ENCODE peak calls at places on chromosomes 6 and 20, in six cellular contexts. One of them, this sample, is unnamed. For H3K4me1, the result is how much of the 10 kb centered on the place peaks cover.

GRCh38 chr20:56855693-56856092 is 226.6 kb downstream of the TFAP2C start:
- DNase-seq in left ventricle myocardium inferior: no peak
- DNase-seq in thoracic aorta: no peak
- DNase-seq in IMR-90: no peak
- DNase-seq in ovary: no peak
- DNase-seq in neuronal stem cell: no peak
- DNase-seq in this sample: no peak

GRCh38 chr6:84547341-84547794 is 217.0 kb downstream of the TBX18 start:
- DNase-seq in left ventricle myocardium inferior: no peak
- DNase-seq in thoracic aorta: no peak
- DNase-seq in IMR-90: no peak
- DNase-seq in ovary: no peak
- DNase-seq in neuronal stem cell: no peak
- DNase-seq in this sample: no peak

GRCh38 chr6:36595168-36595818 is 1.1 kb downstream of the SRSF3 start:
- DNase-seq in left ventricle myocardium inferior: no peak
- DNase-seq in thoracic aorta: no peak
- DNase-seq in IMR-90: peak
- DNase-seq in ovary: peak
- DNase-seq in neuronal stem cell: no peak
- DNase-seq in this sample: no peak

GRCh38 chr6:89079611-89080213 is 839 bp upstream of the PNRC1 start:
- DNase-seq in left ventricle myocardium inferior: peak
- DNase-seq in thoracic aorta: no peak
- DNase-seq in IMR-90: peak
- DNase-seq in ovary: peak
- DNase-seq in neuronal stem cell: peak
- DNase-seq in this sample: peak

GRCh38 chr6:56381852-56382251 is 134.5 kb upstream of the COL21A1 start:
- DNase-seq in left ventricle myocardium inferior: no peak
- DNase-seq in thoracic aorta: no peak
- DNase-seq in IMR-90: peak
- DNase-seq in ovary: no peak
- DNase-seq in neuronal stem cell: no peak
- DNase-seq in this sample: no peak

GRCh38 chr6:93059911-93060310 is 359.4 kb downstream of the EPHA7 start:
- DNase-seq in left ventricle myocardium inferior: no peak
- DNase-seq in thoracic aorta: no peak
- DNase-seq in IMR-90: no peak
- DNase-seq in ovary: no peak
- DNase-seq in neuronal stem cell: no peak
- DNase-seq in this sample: no peak

GRCh38 chr6:92124126-92124525 is 1295.2 kb downstream of the EPHA7 start:
- DNase-seq in left ventricle myocardium inferior: no peak
- DNase-seq in thoracic aorta: no peak
- DNase-seq in IMR-90: peak
- DNase-seq in ovary: no peak
- DNase-seq in neuronal stem cell: no peak
- DNase-seq in this sample: no peak

GRCh38 chr6:123091091-123091895 is 95.3 kb downstream of the CLVS2 start:
- DNase-seq in left ventricle myocardium inferior: no peak
- DNase-seq in thoracic aorta: no peak
- DNase-seq in IMR-90: no peak
- DNase-seq in ovary: no peak
- DNase-seq in neuronal stem cell: no peak
- DNase-seq in this sample: no peak

GRCh38 chr6:106525885-106526280 is 103.4 kb downstream of the RTN4IP1 start:
- DNase-seq in left ventricle myocardium inferior: no peak
- DNase-seq in thoracic aorta: no peak
- DNase-seq in IMR-90: no peak
- DNase-seq in ovary: no peak
- DNase-seq in neuronal stem cell: no peak
- DNase-seq in this sample: no peak

GRCh38 chr6:90294614-90294988 is 2.0 kb downstream of the BACH2 start:
- DNase-seq in left ventricle myocardium inferior: no peak
- DNase-seq in thoracic aorta: no peak
- DNase-seq in IMR-90: no peak
- DNase-seq in ovary: no peak
- DNase-seq in neuronal stem cell: no peak
- DNase-seq in this sample: peak

GRCh38 chr20:57435498-57436222 is 44.5 kb downstream of the RBM38 start:
- DNase-seq in left ventricle myocardium inferior: peak
- DNase-seq in thoracic aorta: no peak
- DNase-seq in IMR-90: no peak
- DNase-seq in ovary: no peak
- DNase-seq in neuronal stem cell: no peak
- DNase-seq in this sample: peak

GRCh38 chr20:18978311-18978710 is 164.7 kb downstream of the SCP2D1 start:
- DNase-seq in left ventricle myocardium inferior: no peak
- DNase-seq in thoracic aorta: no peak
- DNase-seq in IMR-90: no peak
- DNase-seq in ovary: no peak
- DNase-seq in neuronal stem cell: no peak
- DNase-seq in this sample: no peak

GRCh38 chr6:7140631-7141366 is 33.0 kb downstream of the RREB1 start:
- DNase-seq in left ventricle myocardium inferior: peak
- DNase-seq in thoracic aorta: peak
- DNase-seq in IMR-90: peak
- DNase-seq in ovary: peak
- DNase-seq in neuronal stem cell: peak
- DNase-seq in this sample: peak

GRCh38 chr6:87968435-87969278 is 79.0 kb upstream of the SPACA1 start:
- DNase-seq in left ventricle myocardium inferior: no peak
- DNase-seq in thoracic aorta: no peak
- DNase-seq in IMR-90: no peak
- DNase-seq in ovary: no peak
- DNase-seq in neuronal stem cell: no peak
- DNase-seq in this sample: no peak

DNA sequence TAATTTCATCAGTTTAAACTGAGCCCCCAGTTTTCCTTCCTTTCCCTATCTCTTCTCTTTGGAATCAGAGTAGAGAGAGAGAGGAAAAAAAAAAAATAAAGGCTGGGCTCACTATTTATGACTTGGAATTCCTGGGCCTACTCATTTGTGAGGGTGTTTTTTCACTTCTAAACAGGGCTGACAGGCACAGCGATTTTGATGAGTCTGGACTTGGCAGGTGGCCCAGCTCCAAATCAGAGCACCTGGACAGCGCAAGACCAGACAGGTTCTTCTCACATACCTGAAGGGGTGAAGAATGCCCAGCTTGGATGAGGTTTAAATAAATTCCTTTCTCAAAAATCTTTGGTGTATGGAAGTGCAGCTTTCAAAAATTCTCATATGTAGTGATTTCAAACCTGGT is 122.2 kb downstream of the KIF13A start:
- DNase-seq in left ventricle myocardium inferior: peak
- DNase-seq in thoracic aorta: no peak
- DNase-seq in IMR-90: peak
- DNase-seq in ovary: no peak
- DNase-seq in neuronal stem cell: no peak
- DNase-seq in this sample: peak
- H3K4me1 ChIP-seq in left ventricle myocardium inferior: half or more
- H3K4me1 ChIP-seq in thoracic aorta: under half
- H3K4me1 ChIP-seq in IMR-90: under half
- H3K4me1 ChIP-seq in ovary: under half
- H3K4me1 ChIP-seq in neuronal stem cell: under half
- H3K4me1 ChIP-seq in this sample: under half

GRCh38 chr20:14331671-14332070 is 5.7 kb downstream of the FLRT3 start:
- DNase-seq in left ventricle myocardium inferior: no peak
- DNase-seq in thoracic aorta: no peak
- DNase-seq in IMR-90: no peak
- DNase-seq in ovary: no peak
- DNase-seq in neuronal stem cell: no peak
- DNase-seq in this sample: no peak

GRCh38 chr20:14335122-14335521 is 2.3 kb downstream of the FLRT3 start:
- DNase-seq in left ventricle myocardium inferior: no peak
- DNase-seq in thoracic aorta: no peak
- DNase-seq in IMR-90: no peak
- DNase-seq in ovary: no peak
- DNase-seq in neuronal stem cell: no peak
- DNase-seq in this sample: no peak

GRCh38 chr20:14332796-14333345 is 4.5 kb downstream of the FLRT3 start:
- DNase-seq in left ventricle myocardium inferior: no peak
- DNase-seq in thoracic aorta: no peak
- DNase-seq in IMR-90: no peak
- DNase-seq in ovary: no peak
- DNase-seq in neuronal stem cell: no peak
- DNase-seq in this sample: no peak

GRCh38 chr20:14334306-14334930 is 3.0 kb downstream of the FLRT3 start:
- DNase-seq in left ventricle myocardium inferior: no peak
- DNase-seq in thoracic aorta: no peak
- DNase-seq in IMR-90: peak
- DNase-seq in ovary: peak
- DNase-seq in neuronal stem cell: peak
- DNase-seq in this sample: no peak

GRCh38 chr20:14333734-14334133 is 3.7 kb downstream of the FLRT3 start:
- DNase-seq in left ventricle myocardium inferior: no peak
- DNase-seq in thoracic aorta: no peak
- DNase-seq in IMR-90: no peak
- DNase-seq in ovary: no peak
- DNase-seq in neuronal stem cell: no peak
- DNase-seq in this sample: no peak
- H3K4me1 ChIP-seq in left ventricle myocardium inferior: under half
- H3K4me1 ChIP-seq in thoracic aorta: under half
- H3K4me1 ChIP-seq in IMR-90: under half
- H3K4me1 ChIP-seq in ovary: under half
- H3K4me1 ChIP-seq in neuronal stem cell: under half
- H3K4me1 ChIP-seq in this sample: under half

DNA sequence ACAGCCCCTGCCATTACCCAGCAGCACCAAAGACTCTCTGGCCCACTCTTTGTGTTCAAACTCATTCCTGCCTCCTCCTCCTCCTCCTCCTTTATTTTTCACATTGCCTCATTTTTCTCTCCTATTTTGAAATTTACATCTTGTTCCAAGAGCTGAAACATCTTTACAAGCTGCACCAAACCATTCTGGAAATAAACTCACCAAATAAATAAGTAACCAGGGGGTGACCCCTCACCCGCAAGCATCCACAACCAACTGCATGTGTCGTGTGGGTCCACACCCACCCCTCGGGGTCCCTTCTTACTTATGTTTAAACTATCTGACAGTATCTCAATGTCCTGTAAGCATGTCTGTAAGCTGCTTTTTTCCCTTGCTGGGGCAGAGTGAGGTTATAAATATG is 1.4 kb downstream of the KCNB1 start:
- DNase-seq in left ventricle myocardium inferior: no peak
- DNase-seq in thoracic aorta: no peak
- DNase-seq in IMR-90: no peak
- DNase-seq in ovary: no peak
- DNase-seq in neuronal stem cell: no peak
- DNase-seq in this sample: no peak
- H3K4me1 ChIP-seq in left ventricle myocardium inferior: under half
- H3K4me1 ChIP-seq in thoracic aorta: under half
- H3K4me1 ChIP-seq in IMR-90: under half
- H3K4me1 ChIP-seq in ovary: under half
- H3K4me1 ChIP-seq in neuronal stem cell: under half
- H3K4me1 ChIP-seq in this sample: under half

GRCh38 chr6:125944434-125944816 is 12.1 kb upstream of the HINT3 start:
- DNase-seq in left ventricle myocardium inferior: peak
- DNase-seq in thoracic aorta: no peak
- DNase-seq in IMR-90: peak
- DNase-seq in ovary: peak
- DNase-seq in neuronal stem cell: no peak
- DNase-seq in this sample: peak

GRCh38 chr6:125945378-125946141 is 11.0 kb upstream of the HINT3 start:
- DNase-seq in left ventricle myocardium inferior: no peak
- DNase-seq in thoracic aorta: no peak
- DNase-seq in IMR-90: peak
- DNase-seq in ovary: no peak
- DNase-seq in neuronal stem cell: no peak
- DNase-seq in this sample: no peak

GRCh38 chr6:125942677-125943527 is 13.7 kb upstream of the HINT3 start:
- DNase-seq in left ventricle myocardium inferior: no peak
- DNase-seq in thoracic aorta: no peak
- DNase-seq in IMR-90: peak
- DNase-seq in ovary: no peak
- DNase-seq in neuronal stem cell: no peak
- DNase-seq in this sample: no peak

GRCh38 chr6:125944896-125945295 is 11.7 kb upstream of the HINT3 start:
- DNase-seq in left ventricle myocardium inferior: no peak
- DNase-seq in thoracic aorta: no peak
- DNase-seq in IMR-90: no peak
- DNase-seq in ovary: no peak
- DNase-seq in neuronal stem cell: no peak
- DNase-seq in this sample: no peak

DNA sequence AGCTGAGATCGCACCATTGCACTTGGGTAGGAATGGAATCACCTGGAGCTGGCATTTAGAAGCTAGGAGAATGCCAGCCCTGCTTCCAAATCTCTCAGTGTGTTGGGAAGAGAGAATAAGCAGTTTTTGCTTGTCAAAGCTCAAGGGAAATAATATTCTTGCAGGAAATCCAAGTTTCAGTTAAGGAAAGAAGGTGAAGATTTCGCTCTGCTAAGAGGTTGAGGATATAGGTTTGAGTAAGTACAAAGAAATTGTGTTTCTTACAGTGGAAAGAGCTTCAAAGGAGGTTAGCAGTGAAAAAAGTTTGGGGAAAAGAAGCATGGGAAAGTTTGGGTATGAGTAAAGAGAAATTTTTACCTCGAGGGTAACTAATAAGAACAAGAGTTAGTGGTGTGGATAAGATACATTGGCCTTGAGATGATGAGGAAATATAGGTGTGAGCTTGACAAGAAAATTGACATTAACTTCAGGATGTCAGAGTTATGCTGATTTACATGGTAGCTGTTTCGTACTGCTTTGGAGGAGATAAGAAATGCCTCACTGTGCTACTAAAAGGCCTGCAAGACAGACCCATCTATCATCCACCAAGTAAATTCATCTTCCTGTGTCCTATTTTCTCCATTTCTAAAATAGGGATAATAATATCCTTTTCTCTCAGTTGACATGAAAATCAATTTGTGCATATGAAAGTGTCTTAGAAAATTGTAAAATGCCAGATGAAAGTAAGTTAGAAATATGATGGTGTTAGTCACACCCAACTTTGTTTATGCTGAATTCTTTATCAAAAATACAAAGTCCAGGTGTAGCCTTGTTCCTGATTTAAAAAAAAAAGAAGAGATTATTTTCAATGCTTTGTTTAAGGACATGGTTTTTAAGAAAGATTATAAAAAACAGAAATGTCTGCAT is 12.8 kb upstream of the HINT3 start:
- DNase-seq in left ventricle myocardium inferior: no peak
- DNase-seq in thoracic aorta: no peak
- DNase-seq in IMR-90: no peak
- DNase-seq in ovary: no peak
- DNase-seq in neuronal stem cell: no peak
- DNase-seq in this sample: no peak
- H3K4me1 ChIP-seq in left ventricle myocardium inferior: under half
- H3K4me1 ChIP-seq in thoracic aorta: under half
- H3K4me1 ChIP-seq in IMR-90: under half
- H3K4me1 ChIP-seq in ovary: under half
- H3K4me1 ChIP-seq in neuronal stem cell: under half
- H3K4me1 ChIP-seq in this sample: under half

This sample was measured in mucosa of descending colon.